ENCODE peak calls at places on chromosomes 4 and X, in ten cellular contexts. F is IMR-90, E is HCT116, L is psoas muscle, Z is left ventricle myocardium inferior, C is lower lobe of right lung, Q is A549, H is BE2C, X is stomach, I is tibial nerve. G is an unnamed sample. For H3K4me1, the result is how much of the 10 kb centered on the place peaks cover.

GRCh38 chrX:45824471-45824870 is 623.8 kb upstream of the DIPK2B start:
- DNase-seq in Q (peak), E (peak), X (no peak), Z (no peak), L (peak), F (peak), I (no peak), H (peak), C (no peak), G (peak)

GRCh38 chr4:71992571-71992970 is 39.2 kb upstream of the NPFFR2 start:
- DNase-seq in Z (no peak), L (no peak), E (no peak), Q (no peak), H (no peak), C (no peak), F (no peak), X (no peak), I (no peak), G (no peak)

GRCh38 chr4:83604315-83604714 is 68.4 kb downstream of the GPAT3 start:
- DNase-seq in C (no peak), I (no peak), X (no peak), H (no peak), Z (no peak), E (no peak), L (no peak), Q (no peak), F (no peak), G (no peak)

GRCh38 chr4:24274401-24275035 is 309.8 kb downstream of the DHX15 start:
- DNase-seq in I (no peak), H (no peak), F (peak), Z (no peak), E (no peak), L (no peak), Q (no peak), C (no peak), X (no peak), G (no peak)

GRCh38 chr4:7771056-7771455 is 168.6 kb downstream of the AFAP1 start:
- DNase-seq in X (no peak), E (no peak), F (no peak), I (no peak), Q (no peak), H (no peak), Z (no peak), L (no peak), C (no peak), G (no peak)

GRCh38 chrX:133670394-133670793 is 255.1 kb upstream of the GPC4 start:
- DNase-seq in E (peak), F (peak), Q (peak), L (no peak), I (no peak), C (no peak), X (no peak), H (no peak), Z (no peak), G (no peak)

GRCh38 chrX:108199691-108200090 is 108.1 kb downstream of the ATG4A start:
- DNase-seq in C (no peak), I (no peak), H (peak), Q (peak), F (peak), X (no peak), L (no peak), E (peak), Z (no peak), G (no peak)

GRCh38 chrX:77441479-77441878 is 5.7 kb upstream of the FGF16 start:
- DNase-seq in I (no peak), C (no peak), F (no peak), H (no peak), X (no peak), L (no peak), Z (no peak), E (no peak), Q (no peak), G (no peak)

GRCh38 chrX:41922694-41923171 is 621 bp downstream of the CASK start:
- DNase-seq in Q (peak), H (peak), Z (peak), F (no peak), E (no peak), X (no peak), L (peak), C (peak), I (no peak), G (peak)

GRCh38 chrX:42755820-42756219 is 22.1 kb downstream of the PPP1R2C start:
- DNase-seq in H (no peak), Z (peak), F (peak), E (no peak), L (peak), I (peak), Q (peak), C (peak), X (no peak), G (peak)

GRCh38 chrX:32395878-32396277 is 815.5 kb downstream of the DMD start:
- DNase-seq in Q (no peak), X (no peak), C (no peak), L (no peak), Z (no peak), H (no peak), E (no peak), I (no peak), F (no peak), G (no peak)

GRCh38 chr4:84479663-84480062 is 19.4 kb downstream of the NKX6-1 start:
- DNase-seq in X (no peak), E (no peak), L (no peak), I (no peak), C (no peak), Z (no peak), Q (no peak), H (peak), F (no peak), G (peak)

GRCh38 chr4:180947421-180947820 is 1295.8 kb upstream of the TENM3 start:
- DNase-seq in Q (no peak), C (no peak), H (peak), E (peak), I (no peak), F (peak), L (no peak), X (no peak), Z (no peak), G (no peak)
- TF ChIP-seq CTCF in Q (no peak), C (no peak), H (peak), E (peak), I (no peak), F (peak), L (no peak), X (no peak), Z (no peak), G (no peak)

DNA sequence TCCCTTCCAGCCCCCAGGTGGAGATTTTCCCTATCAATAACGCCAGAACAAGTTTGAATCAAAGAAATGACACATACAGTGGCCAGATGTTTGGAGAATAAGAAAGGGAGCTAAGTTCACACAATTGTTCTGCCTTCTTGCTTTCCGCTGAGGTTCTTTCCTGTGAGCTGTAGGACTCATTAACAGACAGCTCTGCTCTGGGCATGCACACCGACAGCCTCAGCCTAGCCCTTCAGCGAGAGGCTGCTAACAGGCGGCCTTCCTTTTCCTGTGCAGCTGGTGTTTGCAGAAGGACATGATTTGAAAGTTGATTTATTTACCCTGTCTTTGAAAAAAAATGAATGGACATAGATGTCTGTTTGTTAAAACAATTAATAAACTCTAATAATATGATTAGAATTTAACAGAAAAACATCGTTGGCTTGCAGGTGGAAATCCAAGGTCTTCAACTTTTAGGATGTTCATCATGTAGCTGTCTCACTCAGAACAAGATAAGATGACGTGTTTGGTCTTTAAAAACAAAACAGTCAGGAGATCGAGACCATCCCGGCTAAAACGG is 183.3 kb downstream of the KDR start:
- DNase-seq in X (no peak), Q (no peak), C (no peak), I (no peak), F (no peak), E (no peak), H (no peak), L (peak), Z (peak), G (no peak)
- H3K4me1 ChIP-seq in X (under half), Q (under half), C (under half), I (under half), F (under half), E (under half), H (under half), L (under half), Z (under half), G (under half)

GRCh38 chrX:100368167-100368566 is 41.9 kb downstream of the PCDH19 start:
- DNase-seq in Q (peak), F (peak), C (no peak), H (peak), Z (no peak), X (no peak), L (no peak), E (peak), I (no peak), G (no peak)
- TF ChIP-seq CTCF in Q (peak), F (peak), C (peak), H (peak), Z (peak), X (no peak), L (peak), E (peak), I (no peak), G (no peak)

GRCh38 chr4:168842186-168842585 is 167.9 kb downstream of the CBR4 start:
- DNase-seq in X (no peak), C (no peak), F (no peak), I (no peak), L (no peak), Q (no peak), Z (no peak), E (no peak), H (no peak), G (no peak)
- H3K4me1 ChIP-seq in X (under half), C (under half), F (under half), I (under half), L (half or more), Q (half or more), Z (half or more), E (under half), H (under half), G (under half)

GRCh38 chr4:48203819-48204218 is 65.8 kb downstream of the TEC start:
- DNase-seq in Z (no peak), E (no peak), X (no peak), I (no peak), Q (no peak), C (no peak), F (no peak), H (no peak), L (no peak), G (no peak)

DNA sequence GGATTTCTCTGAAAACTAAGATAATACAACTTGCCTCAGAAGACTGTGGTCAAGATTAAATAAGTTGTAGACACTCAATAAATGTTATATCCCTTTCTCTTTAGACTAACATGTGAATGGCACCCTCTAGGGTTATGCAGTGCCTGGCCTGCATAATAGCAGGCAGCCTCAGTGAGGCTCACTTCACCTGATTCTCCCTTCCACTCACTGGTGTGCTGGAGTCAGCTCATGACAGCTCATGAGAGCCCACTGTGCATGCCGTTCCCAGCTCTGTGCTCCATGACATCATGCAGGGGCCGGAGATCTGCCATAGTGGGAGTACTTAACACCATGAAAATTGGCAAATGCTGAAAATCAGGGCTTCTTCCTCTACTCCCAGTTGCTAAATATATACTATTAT is 64.5 kb downstream of the TEC start:
- DNase-seq in C (no peak), I (no peak), Q (no peak), E (no peak), X (no peak), Z (no peak), H (no peak), L (no peak), F (peak), G (no peak)
- TF ChIP-seq CTCF in C (no peak), I (no peak), Q (no peak), E (no peak), X (no peak), Z (no peak), H (no peak), L (no peak), F (no peak), G (no peak)

DNA sequence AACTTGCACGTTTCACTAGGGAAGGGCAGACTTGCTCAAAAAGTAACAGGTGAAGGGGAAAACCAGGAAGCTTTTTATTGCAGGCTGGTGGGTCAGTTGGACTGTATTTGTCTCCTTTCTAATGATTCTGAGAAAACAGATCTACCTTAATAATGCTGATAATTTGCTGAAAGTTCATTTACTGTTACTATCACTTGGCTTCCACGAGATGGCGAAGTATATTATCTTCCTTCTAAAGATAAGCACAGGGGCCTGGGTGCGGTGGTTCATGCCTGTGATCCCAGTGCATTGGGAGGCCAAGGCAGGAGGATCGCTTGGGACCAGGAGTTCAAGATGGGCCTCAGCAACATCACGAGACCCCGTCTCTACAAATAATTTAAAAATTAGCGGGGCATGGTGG is 16.4 kb downstream of the CCKAR start:
- DNase-seq in H (no peak), X (no peak), Q (no peak), I (no peak), Z (no peak), L (no peak), F (no peak), C (no peak), E (no peak), G (no peak)
- H3K4me1 ChIP-seq in H (under half), X (under half), Q (under half), I (under half), Z (under half), L (under half), F (under half), C (under half), E (under half), G (under half)

GRCh38 chrX:71872542-71873458 is 37.8 kb upstream of the NHSL2 start:
- DNase-seq in C (no peak), X (no peak), L (no peak), I (no peak), E (no peak), H (no peak), F (no peak), Z (no peak), Q (no peak), G (no peak)

GRCh38 chrX:71871367-71871766 is 39.3 kb upstream of the NHSL2 start:
- DNase-seq in E (no peak), X (peak), L (no peak), Z (no peak), F (peak), Q (no peak), I (no peak), C (no peak), H (no peak), G (no peak)

GRCh38 chrX:71867680-71868079 is 43.0 kb upstream of the NHSL2 start:
- DNase-seq in Q (no peak), C (no peak), L (no peak), F (no peak), X (no peak), I (no peak), Z (no peak), E (no peak), H (no peak), G (no peak)

GRCh38 chrX:71873459-71873833 is 37.2 kb upstream of the NHSL2 start:
- DNase-seq in I (no peak), H (no peak), C (no peak), Q (no peak), X (no peak), Z (no peak), E (no peak), F (no peak), L (no peak), G (no peak)

GRCh38 chrX:71870337-71871098 is 40.1 kb upstream of the NHSL2 start:
- DNase-seq in I (no peak), Z (no peak), X (no peak), F (no peak), Q (peak), C (no peak), E (peak), H (peak), L (no peak), G (no peak)
- TF ChIP-seq CTCF in I (no peak), Z (no peak), X (no peak), F (peak), Q (peak), C (no peak), E (peak), H (peak), L (no peak), G (no peak)

GRCh38 chr4:1204828-1205591 is 32.6 kb upstream of the SPON2 start:
- DNase-seq in Z (no peak), L (peak), X (peak), F (no peak), C (peak), E (no peak), H (peak), Q (no peak), I (peak), G (no peak)

GRCh38 chr4:1205641-1206298 is 33.4 kb upstream of the SPON2 start:
- DNase-seq in C (peak), I (peak), E (no peak), F (no peak), Z (no peak), L (peak), X (peak), Q (no peak), H (peak), G (peak)

GRCh38 chr4:1202526-1203378 is 30.4 kb upstream of the SPON2 start:
- DNase-seq in L (peak), I (peak), H (no peak), Q (no peak), X (peak), Z (no peak), F (no peak), E (no peak), C (no peak), G (no peak)

GRCh38 chr4:1206299-1207156 is 34.1 kb upstream of the SPON2 start:
- DNase-seq in Z (no peak), Q (no peak), H (no peak), E (no peak), X (no peak), I (peak), L (no peak), C (peak), F (no peak), G (peak)

DNA sequence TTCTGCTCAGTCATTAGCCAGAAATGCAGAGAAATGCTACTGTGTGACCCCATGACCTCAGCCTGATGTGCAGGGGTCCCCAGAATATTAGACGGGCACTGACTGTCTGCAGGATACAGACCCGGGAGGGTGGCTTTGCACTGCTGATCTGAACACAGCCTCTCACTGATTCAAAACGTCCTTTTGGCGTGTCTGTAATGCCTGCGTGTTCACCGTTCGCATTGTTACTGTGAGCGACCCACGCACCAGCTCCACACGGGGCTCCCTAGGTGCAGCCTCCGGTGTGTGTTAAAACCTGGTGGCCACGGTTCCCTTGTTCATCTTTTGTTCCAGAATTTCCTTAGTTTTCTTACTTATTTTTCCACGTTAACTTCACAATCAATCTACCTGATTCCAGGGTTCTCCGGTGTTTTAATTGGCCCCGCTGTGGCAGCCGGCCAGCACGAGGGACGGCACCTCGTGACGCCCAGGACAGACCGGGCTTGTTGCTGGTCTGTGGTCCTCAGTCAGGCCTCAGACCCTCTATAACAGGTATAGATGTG is 32.0 kb upstream of the SPON2 start:
- DNase-seq in L (peak), H (no peak), X (peak), Q (no peak), Z (no peak), F (no peak), E (no peak), C (peak), I (peak), G (peak)
- H3K4me1 ChIP-seq in L (under half), H (under half), X (half or more), Q (under half), Z (under half), F (half or more), E (under half), C (half or more), I (under half), G (under half)

DNA sequence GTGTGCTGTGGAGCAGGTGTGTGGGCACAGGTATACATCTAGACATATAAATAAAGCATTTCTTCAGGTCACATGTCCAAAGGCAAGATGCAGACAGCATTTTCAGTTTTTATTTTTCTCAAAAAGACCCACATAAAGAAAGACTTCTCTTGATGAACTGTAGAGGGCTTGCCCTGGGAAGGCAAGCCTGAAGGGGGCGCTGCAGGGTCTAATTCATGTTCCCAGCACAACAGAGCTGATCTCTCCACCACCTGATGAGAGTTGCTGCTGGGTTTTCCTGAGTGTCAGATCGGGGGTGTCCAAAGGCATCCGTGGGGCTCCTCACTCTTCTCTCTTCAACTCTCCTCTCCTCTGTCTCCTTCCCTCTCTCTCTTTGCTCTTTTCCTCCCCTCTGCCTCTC is 26.6 kb downstream of the ADRA2C start:
- DNase-seq in F (no peak), Z (no peak), C (peak), X (no peak), Q (peak), L (no peak), I (no peak), H (peak), E (no peak), G (no peak)
- TF ChIP-seq CTCF in F (no peak), Z (no peak), C (no peak), X (no peak), Q (no peak), L (no peak), I (no peak), H (peak), E (peak), G (no peak)

GRCh38 chr4:128827280-128827679 is 17.8 kb downstream of the JADE1 start:
- DNase-seq in L (no peak), Q (no peak), F (no peak), C (no peak), I (no peak), E (no peak), X (no peak), Z (no peak), H (no peak), G (no peak)
- H3K4me1 ChIP-seq in L (half or more), Q (half or more), F (under half), C (under half), I (half or more), E (under half), X (half or more), Z (half or more), H (under half), G (half or more)